ENCODE peak calls at places on chromosomes 13 and 19, in five cellular contexts. One of them, this sample, is unnamed.

GRCh38 chr19:49567722-49568454 is 12.5 kb downstream of the NOSIP start:
- DNase-seq in GM13976: peak; percentile 30
- DNase-seq in heart right ventricle: no peak
- DNase-seq in upper lobe of right lung: no peak
- DNase-seq in HCT116: no peak
- DNase-seq in this sample: peak; percentile 53

GRCh38 chr19:41352609-41353465 is 885 bp downstream of the TGFB1 start:
- DNase-seq in upper lobe of right lung: peak; percentile 88
- DNase-seq in heart right ventricle: peak; percentile 74
- DNase-seq in GM13976: peak; percentile 85
- DNase-seq in HCT116: no peak
- DNase-seq in this sample: peak; percentile 80

GRCh38 chr19:1411255-1412191 is 4.1 kb downstream of the DAZAP1 start:
- DNase-seq in GM13976: no peak
- DNase-seq in heart right ventricle: peak; percentile 75
- DNase-seq in upper lobe of right lung: no peak
- DNase-seq in HCT116: no peak
- DNase-seq in this sample: no peak

GRCh38 chr13:114110091-114110829 is 22.2 kb downstream of the RASA3 start:
- DNase-seq in heart right ventricle: no peak
- DNase-seq in upper lobe of right lung: peak; percentile 78
- DNase-seq in GM13976: peak; percentile 67
- DNase-seq in HCT116: no peak
- DNase-seq in this sample: peak; percentile 85

GRCh38 chr19:9043524-9043923 is 33.3 kb upstream of the MUC16 start:
- DNase-seq in heart right ventricle: no peak
- DNase-seq in HCT116: no peak
- DNase-seq in upper lobe of right lung: no peak
- DNase-seq in GM13976: no peak
- DNase-seq in this sample: no peak

GRCh38 chr19:50459638-50460037 is 16.7 kb upstream of the EMC10 start:
- DNase-seq in HCT116: no peak
- DNase-seq in GM13976: no peak
- DNase-seq in heart right ventricle: no peak
- DNase-seq in upper lobe of right lung: no peak
- DNase-seq in this sample: no peak

GRCh38 chr19:55106591-55106990 is 10.8 kb downstream of the PPP1R12C start:
- DNase-seq in heart right ventricle: no peak
- DNase-seq in HCT116: no peak
- DNase-seq in GM13976: no peak
- DNase-seq in upper lobe of right lung: no peak
- DNase-seq in this sample: no peak

GRCh38 chr13:94305463-94305862 is 174.0 kb downstream of the DCT start:
- DNase-seq in upper lobe of right lung: no peak
- DNase-seq in GM13976: no peak
- DNase-seq in HCT116: no peak
- DNase-seq in heart right ventricle: no peak
- DNase-seq in this sample: no peak

GRCh38 chr13:113099142-113099541 is 6.4 kb upstream of the F7 start:
- DNase-seq in upper lobe of right lung: no peak
- DNase-seq in GM13976: no peak
- DNase-seq in heart right ventricle: no peak
- DNase-seq in HCT116: no peak
- DNase-seq in this sample: no peak

GRCh38 chr19:50155520-50156109 is 7.5 kb downstream of the IZUMO2 start:
- DNase-seq in HCT116: no peak
- DNase-seq in GM13976: no peak
- DNase-seq in heart right ventricle: no peak
- DNase-seq in upper lobe of right lung: no peak
- DNase-seq in this sample: no peak

GRCh38 chr13:76231522-76232167 is 595.5 kb downstream of the LMO7 start:
- DNase-seq in upper lobe of right lung: no peak
- DNase-seq in GM13976: no peak
- DNase-seq in HCT116: no peak
- DNase-seq in heart right ventricle: no peak
- DNase-seq in this sample: no peak

GRCh38 chr19:10919352-10920287 is 8.8 kb downstream of the YIPF2 start:
- DNase-seq in upper lobe of right lung: no peak
- DNase-seq in GM13976: no peak
- DNase-seq in heart right ventricle: no peak
- DNase-seq in HCT116: no peak
- DNase-seq in this sample: no peak

GRCh38 chr19:50906217-50906616 is 5.0 kb downstream of the KLK4 start:
- DNase-seq in heart right ventricle: no peak
- DNase-seq in GM13976: peak; percentile 57
- DNase-seq in HCT116: no peak
- DNase-seq in upper lobe of right lung: no peak
- DNase-seq in this sample: peak; percentile 11

GRCh38 chr13:113547248-113547971 is 37.1 kb upstream of the TFDP1 start:
- DNase-seq in HCT116: no peak
- DNase-seq in upper lobe of right lung: peak; percentile 42
- DNase-seq in GM13976: no peak
- DNase-seq in heart right ventricle: no peak
- DNase-seq in this sample: no peak

GRCh38 chr13:32905063-32905863 is 111.0 kb upstream of the KL start:
- DNase-seq in HCT116: no peak
- DNase-seq in heart right ventricle: no peak
- DNase-seq in upper lobe of right lung: no peak
- DNase-seq in GM13976: peak; percentile 32
- DNase-seq in this sample: no peak

GRCh38 chr19:53432088-53432661 is 391 bp downstream of the ZNF761 start:
- DNase-seq in upper lobe of right lung: peak; percentile 75
- DNase-seq in GM13976: peak; percentile 30
- DNase-seq in heart right ventricle: peak; percentile 33
- DNase-seq in HCT116: no peak
- DNase-seq in this sample: no peak

GRCh38 chr13:91785435-91786137 is 387.2 kb downstream of the GPC5 start:
- DNase-seq in GM13976: no peak
- DNase-seq in heart right ventricle: no peak
- DNase-seq in HCT116: no peak
- DNase-seq in upper lobe of right lung: no peak
- DNase-seq in this sample: no peak

GRCh38 chr13:83546476-83546875 is 335.8 kb downstream of the SLITRK1 start:
- DNase-seq in upper lobe of right lung: no peak
- DNase-seq in HCT116: no peak
- DNase-seq in GM13976: no peak
- DNase-seq in heart right ventricle: no peak
- DNase-seq in this sample: no peak

GRCh38 chr13:102798653-102799543 is at the start of the genes BIVM and POGLUT2:
- DNase-seq in HCT116: peak; percentile 87
- DNase-seq in upper lobe of right lung: peak; percentile 95
- DNase-seq in GM13976: peak; percentile 95
- DNase-seq in heart right ventricle: peak; percentile 88
- DNase-seq in this sample: peak; percentile 42

GRCh38 chr13:40402931-40403412 is 263.5 kb downstream of the FOXO1 start:
- DNase-seq in upper lobe of right lung: no peak
- DNase-seq in GM13976: no peak
- DNase-seq in HCT116: no peak
- DNase-seq in heart right ventricle: no peak
- DNase-seq in this sample: no peak

GRCh38 chr19:30123611-30124010 is 181.6 kb downstream of the URI1 start:
- DNase-seq in HCT116: no peak
- DNase-seq in GM13976: no peak
- DNase-seq in upper lobe of right lung: peak; percentile 23
- DNase-seq in heart right ventricle: no peak
- DNase-seq in this sample: no peak

GRCh38 chr13:113076681-113077401 is 28.8 kb upstream of the F7 start:
- DNase-seq in GM13976: no peak
- DNase-seq in HCT116: no peak
- DNase-seq in upper lobe of right lung: peak; percentile 56
- DNase-seq in heart right ventricle: no peak
- DNase-seq in this sample: no peak

GRCh38 chr19:14318873-14319272 is 62.4 kb upstream of the ADGRE5 start:
- DNase-seq in heart right ventricle: peak; percentile 19
- DNase-seq in HCT116: no peak
- DNase-seq in upper lobe of right lung: no peak
- DNase-seq in GM13976: peak; percentile 83
- DNase-seq in this sample: no peak

GRCh38 chr13:50969691-50970090 is 60.1 kb downstream of the RNASEH2B start:
- DNase-seq in GM13976: no peak
- DNase-seq in heart right ventricle: no peak
- DNase-seq in upper lobe of right lung: no peak
- DNase-seq in HCT116: no peak
- DNase-seq in this sample: no peak

GRCh38 chr19:13428352-13428751 is 77.9 kb downstream of the CACNA1A start:
- DNase-seq in upper lobe of right lung: peak; percentile 33
- DNase-seq in GM13976: no peak
- DNase-seq in HCT116: peak; percentile 28
- DNase-seq in heart right ventricle: no peak
- DNase-seq in this sample: peak; percentile 1

GRCh38 chr19:15368798-15369593 is 10.6 kb downstream of the AKAP8 start:
- DNase-seq in upper lobe of right lung: no peak
- DNase-seq in heart right ventricle: no peak
- DNase-seq in HCT116: no peak
- DNase-seq in GM13976: no peak
- DNase-seq in this sample: no peak

GRCh38 chr13:39397866-39398265 is 205.1 kb downstream of the LHFPL6 start:
- DNase-seq in upper lobe of right lung: no peak
- DNase-seq in heart right ventricle: no peak
- DNase-seq in GM13976: no peak
- DNase-seq in HCT116: no peak
- DNase-seq in this sample: no peak

GRCh38 chr19:12801466-12802266 is at the start of the genes PRDX2 and THSD8:
- DNase-seq in HCT116: no peak
- DNase-seq in heart right ventricle: peak; percentile 86
- DNase-seq in GM13976: peak; percentile 83
- DNase-seq in upper lobe of right lung: peak; percentile 92
- DNase-seq in this sample: peak; percentile 71

GRCh38 chr13:75418186-75418843 is 63.7 kb downstream of the TBC1D4 start:
- DNase-seq in HCT116: no peak
- DNase-seq in GM13976: no peak
- DNase-seq in heart right ventricle: no peak
- DNase-seq in upper lobe of right lung: no peak
- DNase-seq in this sample: no peak

DNA sequence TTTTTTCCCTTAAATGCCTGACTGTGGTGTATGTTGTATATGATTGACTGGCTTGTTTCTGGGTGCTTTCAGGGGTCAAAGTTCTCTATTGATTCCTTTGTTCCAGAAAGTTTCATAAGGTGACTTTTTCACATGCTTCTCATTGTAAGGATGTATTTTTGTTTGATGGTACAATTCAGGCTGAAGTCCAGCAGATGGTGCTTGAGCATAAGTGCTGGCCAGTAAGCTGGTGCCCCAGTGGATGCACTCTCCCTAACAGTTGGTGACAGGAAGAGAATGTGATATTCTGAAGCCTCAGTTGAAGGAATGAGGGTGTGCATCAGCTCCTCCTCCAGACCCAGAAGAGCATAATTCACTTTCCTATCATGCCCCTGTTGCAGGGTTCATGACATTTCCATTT is 1941.6 kb upstream of the PRR20A start:
- DNase-seq in heart right ventricle: no peak
- DNase-seq in GM13976: no peak
- DNase-seq in HCT116: no peak
- DNase-seq in upper lobe of right lung: no peak
- DNase-seq in this sample: no peak
- TF ChIP-seq CTCF in heart right ventricle: no peak
- TF ChIP-seq CTCF in GM13976: no peak
- TF ChIP-seq CTCF in HCT116: no peak
- TF ChIP-seq CTCF in upper lobe of right lung: no peak
- TF ChIP-seq CTCF in this sample: no peak

GRCh38 chr13:78689011-78689410 is 30.1 kb upstream of the OBI1 start:
- DNase-seq in HCT116: no peak
- DNase-seq in upper lobe of right lung: no peak
- DNase-seq in heart right ventricle: no peak
- DNase-seq in GM13976: no peak
- DNase-seq in this sample: no peak
- TF ChIP-seq CTCF in HCT116: no peak
- TF ChIP-seq CTCF in upper lobe of right lung: no peak
- TF ChIP-seq CTCF in heart right ventricle: no peak
- TF ChIP-seq CTCF in GM13976: no peak
- TF ChIP-seq CTCF in this sample: no peak

DNA sequence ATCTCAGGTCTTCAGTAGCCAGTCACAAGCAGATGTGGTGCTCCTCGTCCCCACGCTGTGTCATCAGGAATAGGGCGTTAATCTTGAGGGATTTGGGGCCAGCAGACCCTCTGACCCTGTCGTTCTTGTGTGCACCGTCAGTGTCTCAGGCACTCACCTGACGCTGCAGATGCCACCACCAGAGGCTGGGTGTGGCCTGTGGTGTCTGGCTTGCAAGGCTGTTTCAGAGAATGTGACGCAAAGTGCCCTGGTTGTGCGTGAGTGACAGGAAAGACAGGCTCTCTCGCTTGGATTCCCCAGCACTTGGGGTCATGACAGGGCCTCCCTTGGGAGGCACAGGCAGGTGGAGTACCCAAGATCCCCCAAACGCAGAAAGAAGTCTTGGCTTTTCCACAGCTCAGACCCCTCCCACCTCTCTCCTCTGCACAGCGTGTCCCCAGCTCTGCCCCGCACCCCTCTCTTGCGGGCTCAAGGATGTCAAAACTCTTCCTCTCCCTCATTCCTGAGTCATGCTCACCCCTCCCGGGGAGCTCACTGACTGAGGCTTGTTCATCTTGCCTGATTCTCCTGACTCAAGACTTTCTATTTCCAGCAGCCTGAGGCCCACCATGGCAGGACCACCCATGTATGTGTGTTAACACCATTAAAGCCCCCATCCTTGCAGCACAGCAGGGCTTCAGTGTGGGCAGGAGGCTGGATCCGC is 21.0 kb downstream of the DHX34 start:
- DNase-seq in GM13976: no peak
- DNase-seq in heart right ventricle: no peak
- DNase-seq in upper lobe of right lung: no peak
- DNase-seq in HCT116: no peak
- DNase-seq in this sample: no peak
- TF ChIP-seq CTCF in GM13976: no peak
- TF ChIP-seq CTCF in heart right ventricle: no peak
- TF ChIP-seq CTCF in upper lobe of right lung: no peak
- TF ChIP-seq CTCF in HCT116: no peak
- TF ChIP-seq CTCF in this sample: no peak

DNA sequence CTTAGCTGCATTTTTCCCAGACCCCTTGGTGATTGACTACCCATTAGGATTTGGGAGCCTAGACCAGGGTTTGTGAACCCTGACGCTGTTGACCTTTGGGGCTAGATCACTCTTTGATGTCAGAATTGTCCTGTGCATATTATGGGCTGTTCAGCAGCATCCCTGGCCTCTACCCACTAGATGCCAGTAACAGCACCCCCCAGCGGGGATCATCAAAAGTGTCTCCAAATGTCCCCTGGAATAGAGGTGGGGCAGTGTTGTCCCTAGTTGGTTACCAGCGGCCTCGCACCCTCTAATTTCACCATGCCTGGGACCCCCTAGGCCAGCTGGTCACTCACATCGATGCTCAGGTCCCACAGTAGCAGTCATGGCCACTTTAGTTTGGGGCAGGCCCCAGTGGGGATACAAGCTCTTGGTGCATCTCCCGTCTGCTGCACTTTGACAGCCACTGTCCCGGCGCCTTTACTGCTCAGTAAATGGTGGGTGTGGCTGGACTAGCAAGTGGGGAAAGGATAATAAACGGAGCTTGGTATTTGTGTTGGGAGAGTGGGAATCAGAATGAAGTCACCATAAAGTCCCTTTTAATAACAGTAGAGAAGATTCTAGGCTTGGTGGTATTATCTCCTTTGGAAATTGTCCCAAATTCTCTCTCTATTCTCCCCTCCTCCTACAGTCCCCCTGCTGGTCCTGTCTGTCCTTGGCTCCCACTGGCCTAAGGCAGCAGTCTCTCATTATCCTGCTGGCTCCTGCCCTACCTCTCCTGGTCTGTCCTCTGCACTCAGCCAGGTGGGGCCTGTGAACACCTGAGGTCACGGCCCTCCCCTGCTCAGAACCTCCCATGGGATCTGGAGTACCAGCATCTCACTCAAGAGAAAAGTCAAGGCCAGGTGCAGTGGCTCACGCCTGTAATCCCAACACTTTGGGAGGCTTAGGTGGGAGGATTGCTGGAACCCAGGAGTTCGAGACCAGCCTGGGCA is 80.6 kb downstream of the SIPA1L3 start:
- DNase-seq in upper lobe of right lung: no peak
- DNase-seq in heart right ventricle: no peak
- DNase-seq in GM13976: no peak
- DNase-seq in HCT116: no peak
- DNase-seq in this sample: no peak
- TF ChIP-seq CTCF in upper lobe of right lung: no peak
- TF ChIP-seq CTCF in heart right ventricle: no peak
- TF ChIP-seq CTCF in GM13976: peak; percentile 10
- TF ChIP-seq CTCF in HCT116: peak; percentile 64
- TF ChIP-seq CTCF in this sample: no peak

This sample was measured in CD4-positive, alpha-beta T cell.